ENCODE peak calls at places on chromosomes 12 and 14, in eight cellular contexts. G, L, C, P, E, T, O and K are unnamed samples.

GRCh38 chr12:50166776-50167025 is 468 bp downstream of the CERS5 start:
- DNase-seq in C (no peak), L (no peak), G (no peak), T (peak; percentile 87), P (no peak), E (peak; percentile 65), O (no peak), K (no peak)

GRCh38 chr12:27802511-27802910 is 22.5 kb upstream of the MANSC4 start:
- DNase-seq in E (no peak), T (no peak), O (no peak), G (no peak), C (no peak), L (no peak), P (no peak), K (no peak)

GRCh38 chr12:56257491-56258067 is 605 bp downstream of the ANKRD52 start:
- DNase-seq in P (peak; percentile 36), T (no peak), L (peak; percentile 63), O (peak; percentile 38), C (no peak), G (no peak), E (no peak), K (no peak)

GRCh38 chr12:112573151-112573550 is 154.4 kb downstream of the PTPN11 start:
- DNase-seq in E (no peak), T (no peak), P (no peak), C (no peak), O (no peak), L (no peak), G (no peak), K (no peak)

GRCh38 chr14:104970231-104971068 is 7.7 kb downstream of the AHNAK2 start:
- DNase-seq in O (no peak), C (no peak), P (peak; percentile 89), E (no peak), G (no peak), L (peak; percentile 78), T (peak; percentile 97), K (no peak)

GRCh38 chr12:54398995-54399793 is 14.7 kb upstream of the ZNF385A start:
- DNase-seq in P (peak; percentile 90), G (peak; percentile 83), L (peak; percentile 96), E (peak; percentile 78), O (peak; percentile 98), C (peak; percentile 86), T (peak; percentile 95), K (peak; percentile 26)

GRCh38 chr14:22464422-22465142 is 124.4 kb downstream of the DAD1 start:
- DNase-seq in E (no peak), L (no peak), P (no peak), O (no peak), C (no peak), G (no peak), T (no peak), K (no peak)

GRCh38 chr14:32370720-32371119 is 41.6 kb downstream of the AKAP6 start:
- DNase-seq in C (no peak), G (no peak), O (no peak), P (peak; percentile 76), E (no peak), L (peak; percentile 13), T (no peak), K (no peak)

GRCh38 chr12:123532808-123533649 is 490 bp downstream of the RILPL1 start:
- DNase-seq in G (no peak), T (peak; percentile 87), P (peak; percentile 23), O (peak; percentile 54), L (peak; percentile 30), C (peak; percentile 20), E (peak; percentile 19), K (no peak)

GRCh38 chr12:58640314-58640713 is 280.0 kb downstream of the LRIG3 start:
- DNase-seq in O (no peak), T (no peak), C (no peak), P (peak; percentile 25), E (no peak), G (no peak), L (no peak), K (no peak)

GRCh38 chr12:127145929-127146789 is 1120.8 kb upstream of the TMEM132C start:
- DNase-seq in T (peak; percentile 91), O (no peak), E (peak; percentile 58), P (peak; percentile 69), G (peak; percentile 51), L (peak; percentile 68), C (peak; percentile 64), K (no peak)

GRCh38 chr12:57771873-57772428 is at the start of gene METTL1:
- DNase-seq in G (peak; percentile 77), L (peak; percentile 96), P (peak; percentile 97), O (peak; percentile 89), E (peak; percentile 92), C (peak; percentile 95), T (peak; percentile 99), K (peak; percentile 100)

GRCh38 chr12:89783321-89784060 is 74.9 kb upstream of the ATP2B1 start:
- DNase-seq in L (no peak), O (no peak), P (peak; percentile 47), E (no peak), G (no peak), C (no peak), T (no peak), K (no peak)

GRCh38 chr14:56892959-56893358 is 82.7 kb upstream of the OTX2 start:
- DNase-seq in L (no peak), G (no peak), T (no peak), O (no peak), C (no peak), E (no peak), P (no peak), K (no peak)

GRCh38 chr14:53391631-53392030 is 238.5 kb upstream of the DDHD1 start:
- DNase-seq in C (no peak), E (no peak), G (no peak), L (no peak), O (no peak), P (peak; percentile 35), T (no peak), K (no peak)

GRCh38 chr12:68040450-68041075 is 51.3 kb downstream of the IFNG-AS1 start:
- DNase-seq in T (no peak), G (peak; percentile 31), P (peak; percentile 90), E (peak; percentile 43), O (peak; percentile 55), C (peak; percentile 75), L (peak; percentile 67), K (peak; percentile 69)